ENCODE peak calls at places on chromosomes 11 and 22, in four cellular contexts. One of them, this sample, is unnamed.
A peak's percentile ranks its signal among the peaks of the same experiment; 100 is the strongest.

GRCh38 chr11:115535781-115536180 is 31.6 kb upstream of the CADM1 start:
- DNase-seq in epithelial cell of esophagus: no peak
- DNase-seq in lower leg skin: no peak
- DNase-seq in AG09309: no peak
- DNase-seq in this sample: no peak

GRCh38 chr11:119432484-119433368 is 9.8 kb upstream of the THY1 start:
- DNase-seq in epithelial cell of esophagus: peak; percentile 32
- DNase-seq in lower leg skin: no peak
- DNase-seq in AG09309: peak; percentile 70
- DNase-seq in this sample: no peak

GRCh38 chr11:102280237-102280833 is 36.9 kb upstream of the BIRC3 start:
- DNase-seq in epithelial cell of esophagus: no peak
- DNase-seq in lower leg skin: no peak
- DNase-seq in AG09309: no peak
- DNase-seq in this sample: no peak

GRCh38 chr22:47089796-47090460 is 327.5 kb downstream of the TBC1D22A start:
- DNase-seq in epithelial cell of esophagus: no peak
- DNase-seq in lower leg skin: peak; percentile 77
- DNase-seq in AG09309: no peak
- DNase-seq in this sample: no peak

GRCh38 chr22:49776053-49776511 is 51.6 kb downstream of the BRD1 start:
- DNase-seq in epithelial cell of esophagus: no peak
- DNase-seq in lower leg skin: no peak
- DNase-seq in AG09309: no peak
- DNase-seq in this sample: no peak

GRCh38 chr11:114149689-114150407 is 90.3 kb downstream of the ZBTB16 start:
- DNase-seq in epithelial cell of esophagus: no peak
- DNase-seq in lower leg skin: no peak
- DNase-seq in AG09309: no peak
- DNase-seq in this sample: no peak

GRCh38 chr11:73383249-73384126 is 7.3 kb downstream of the RELT start:
- DNase-seq in epithelial cell of esophagus: peak; percentile 44
- DNase-seq in lower leg skin: no peak
- DNase-seq in AG09309: no peak
- DNase-seq in this sample: no peak

GRCh38 chr11:929405-929804 is 3.7 kb downstream of the AP2A2 start:
- DNase-seq in epithelial cell of esophagus: no peak
- DNase-seq in lower leg skin: no peak
- DNase-seq in AG09309: no peak
- DNase-seq in this sample: no peak

GRCh38 chr11:93498099-93499040 is 44.8 kb downstream of the SMCO4 start:
- DNase-seq in epithelial cell of esophagus: no peak
- DNase-seq in lower leg skin: no peak
- DNase-seq in AG09309: no peak
- DNase-seq in this sample: no peak

GRCh38 chr11:57391546-57391945 is 1.1 kb upstream of the PRG2 start:
- DNase-seq in epithelial cell of esophagus: no peak
- DNase-seq in lower leg skin: no peak
- DNase-seq in AG09309: no peak
- DNase-seq in this sample: no peak

DNA sequence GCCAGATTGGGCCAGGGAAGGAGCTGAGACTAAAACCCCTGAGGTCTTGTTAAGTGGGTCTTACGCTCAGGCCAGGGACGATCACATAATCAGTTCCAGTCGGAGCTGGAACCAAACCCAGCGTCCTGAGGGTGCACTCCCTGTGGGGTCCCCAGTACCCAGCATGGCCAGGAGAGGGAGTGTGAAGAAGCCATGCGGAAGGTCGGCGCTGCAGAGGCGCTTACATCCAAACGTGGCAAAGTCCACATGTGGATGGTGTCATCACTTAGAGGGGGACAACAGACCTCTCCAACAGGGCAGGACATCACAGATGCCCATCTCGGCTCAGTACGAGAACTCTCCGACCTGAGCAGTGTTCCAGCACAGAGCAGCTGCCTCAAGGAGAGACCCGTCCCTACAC is 8.3 kb downstream of the ATP5MGL start:
- DNase-seq in epithelial cell of esophagus: no peak
- DNase-seq in lower leg skin: no peak
- DNase-seq in AG09309: no peak
- DNase-seq in this sample: no peak
- TF ChIP-seq CTCF in epithelial cell of esophagus: peak; percentile 33
- TF ChIP-seq CTCF in lower leg skin: no peak
- TF ChIP-seq CTCF in AG09309: peak; percentile 39
- TF ChIP-seq CTCF in this sample: no peak

DNA sequence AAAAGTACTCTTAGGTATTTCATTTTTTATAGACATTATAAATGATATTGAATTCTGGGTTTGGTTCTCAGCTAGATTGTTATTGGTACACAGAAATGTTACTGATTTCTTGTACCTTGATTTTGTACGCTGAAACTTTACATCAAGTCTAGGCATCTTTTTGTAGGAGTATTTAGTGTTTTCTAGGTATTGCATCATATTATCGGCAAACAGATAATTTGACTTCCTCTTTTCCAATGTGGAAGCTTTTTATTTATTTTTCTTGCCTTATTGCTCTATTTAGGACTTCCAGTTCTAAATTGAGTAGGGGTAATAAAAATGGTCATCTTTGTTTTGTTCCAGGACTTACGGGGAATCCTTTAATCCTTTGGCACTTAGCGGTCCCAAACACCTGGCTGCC is 676.6 kb upstream of the CCDC179 start:
- DNase-seq in epithelial cell of esophagus: no peak
- DNase-seq in lower leg skin: no peak
- DNase-seq in AG09309: no peak
- DNase-seq in this sample: no peak
- TF ChIP-seq CTCF in epithelial cell of esophagus: no peak
- TF ChIP-seq CTCF in lower leg skin: no peak
- TF ChIP-seq CTCF in AG09309: no peak
- TF ChIP-seq CTCF in this sample: no peak

GRCh38 chr11:129295746-129296145 is 79.9 kb upstream of the BARX2 start:
- DNase-seq in epithelial cell of esophagus: no peak
- DNase-seq in lower leg skin: no peak
- DNase-seq in AG09309: no peak
- DNase-seq in this sample: no peak

GRCh38 chr11:129302386-129303101 is 73.1 kb upstream of the BARX2 start:
- DNase-seq in epithelial cell of esophagus: peak; percentile 46
- DNase-seq in lower leg skin: no peak
- DNase-seq in AG09309: no peak
- DNase-seq in this sample: no peak

GRCh38 chr11:129298990-129299389 is 76.7 kb upstream of the BARX2 start:
- DNase-seq in epithelial cell of esophagus: no peak
- DNase-seq in lower leg skin: no peak
- DNase-seq in AG09309: no peak
- DNase-seq in this sample: no peak

DNA sequence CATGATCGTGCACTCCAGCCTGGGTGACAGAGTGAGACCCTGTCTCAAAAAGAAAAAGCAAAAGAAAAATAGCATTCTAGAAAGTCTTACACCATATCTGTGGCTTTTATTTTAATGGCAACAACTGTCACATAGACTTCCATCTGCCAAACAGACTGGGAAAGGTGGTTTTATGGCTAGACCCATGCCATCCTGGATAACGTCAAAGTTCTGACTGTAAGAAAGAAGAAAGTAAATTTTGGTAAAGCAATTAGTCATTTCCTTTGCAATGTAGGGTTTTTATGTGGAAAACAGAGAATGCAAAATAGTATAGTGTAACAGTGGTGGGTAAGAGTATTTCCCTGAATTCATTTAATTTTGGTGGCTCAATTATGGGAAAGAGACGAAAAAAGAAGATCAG is 75.5 kb upstream of the BARX2 start:
- DNase-seq in epithelial cell of esophagus: no peak
- DNase-seq in lower leg skin: no peak
- DNase-seq in AG09309: no peak
- DNase-seq in this sample: no peak
- TF ChIP-seq CTCF in epithelial cell of esophagus: no peak
- TF ChIP-seq CTCF in lower leg skin: no peak
- TF ChIP-seq CTCF in AG09309: no peak
- TF ChIP-seq CTCF in this sample: no peak

GRCh38 chr22:42702675-42703074 is 18.0 kb downstream of the A4GALT start:
- DNase-seq in epithelial cell of esophagus: no peak
- DNase-seq in lower leg skin: no peak
- DNase-seq in AG09309: no peak
- DNase-seq in this sample: no peak
- TF ChIP-seq CTCF in epithelial cell of esophagus: no peak
- TF ChIP-seq CTCF in lower leg skin: no peak
- TF ChIP-seq CTCF in AG09309: no peak
- TF ChIP-seq CTCF in this sample: no peak

This sample was measured in tibial nerve.